ENCODE peak calls at places on chromosomes 6 and 20, in five cellular contexts. D, A, Q, T and L are unnamed samples.

GRCh38 chr6:94751641-94752329 is 825.5 kb upstream of the MANEA start:
- DNase-seq in D (no peak), A (no peak), Q (no peak), T (no peak), L (no peak)

GRCh38 chr6:129710722-129711631 is 1.0 kb upstream of the ARHGAP18 start:
- DNase-seq in D (no peak), A (no peak), Q (no peak), T (no peak), L (no peak)

GRCh38 chr20:43752561-43753301 is 25.9 kb upstream of the GTSF1L start:
- DNase-seq in D (no peak), A (no peak), Q (no peak), T (no peak), L (no peak)

GRCh38 chr20:6668546-6668945 is 98.9 kb upstream of the BMP2 start:
- DNase-seq in D (no peak), A (no peak), Q (no peak), T (peak), L (no peak)

GRCh38 chr6:46734867-46735719 is at the start of gene PLA2G7:
- DNase-seq in D (no peak), A (peak), Q (peak), T (no peak), L (peak)

GRCh38 chr20:47558295-47558694 is 56.6 kb downstream of the NCOA3 start:
- DNase-seq in D (no peak), A (no peak), Q (no peak), T (no peak), L (no peak)

GRCh38 chr6:158589371-158589770 is 29.5 kb downstream of the TMEM181 start:
- DNase-seq in D (no peak), A (no peak), Q (no peak), T (no peak), L (no peak)

GRCh38 chr6:551829-552350 is 105.0 kb downstream of the HUS1B start:
- DNase-seq in D (no peak), A (no peak), Q (peak), T (no peak), L (no peak)

GRCh38 chr20:50288128-50288623 is 97.5 kb downstream of the CEBPB start:
- DNase-seq in D (no peak), A (no peak), Q (no peak), T (no peak), L (no peak)

GRCh38 chr6:5846335-5846734 is 160.4 kb downstream of the NRN1 start:
- DNase-seq in D (no peak), A (no peak), Q (no peak), T (no peak), L (no peak)

GRCh38 chr6:149749594-149750135 is at the start of gene PCMT1:
- DNase-seq in D (peak), A (peak), Q (peak), T (peak), L (peak)

GRCh38 chr6:149751239-149751638 is 1.7 kb downstream of the PCMT1 start:
- DNase-seq in D (no peak), A (no peak), Q (no peak), T (no peak), L (no peak)

GRCh38 chr6:149746147-149746946 is at the start of gene NUP43:
- DNase-seq in D (peak), A (peak), Q (peak), T (peak), L (peak)

GRCh38 chr6:149752600-149752999 is 3.1 kb downstream of the PCMT1 start:
- DNase-seq in D (no peak), A (no peak), Q (no peak), T (no peak), L (no peak)

GRCh38 chr6:149750136-149750609 is 632 bp downstream of the PCMT1 start:
- DNase-seq in D (peak), A (peak), Q (peak), T (peak), L (peak)
- TF ChIP-seq JUN in D (peak), A (no peak), Q (no peak), T (no peak), L (no peak)

GRCh38 chr6:155080876-155081845 is 86.0 kb downstream of the TIAM2 start:
- DNase-seq in D (peak), A (no peak), Q (no peak), T (peak), L (no peak)
- TF ChIP-seq JUN in D (no peak), A (no peak), Q (no peak), T (no peak), L (no peak)

GRCh38 chr6:167748046-167748445 is 78.7 kb upstream of the AFDN start:
- DNase-seq in D (no peak), A (no peak), Q (no peak), T (no peak), L (no peak)

GRCh38 chr6:167751579-167752115 is 75.1 kb upstream of the AFDN start:
- DNase-seq in D (no peak), A (no peak), Q (no peak), T (no peak), L (no peak)

GRCh38 chr6:167748458-167749379 is 78.0 kb upstream of the AFDN start:
- DNase-seq in D (no peak), A (no peak), Q (no peak), T (no peak), L (no peak)

GRCh38 chr6:167747645-167748044 is 79.1 kb upstream of the AFDN start:
- DNase-seq in D (no peak), A (no peak), Q (no peak), T (no peak), L (no peak)

GRCh38 chr6:167750956-167751358 is 75.8 kb upstream of the AFDN start:
- DNase-seq in D (no peak), A (no peak), Q (peak), T (no peak), L (no peak)
- TF ChIP-seq JUN in D (no peak), A (no peak), Q (no peak), T (no peak), L (no peak)

DNA sequence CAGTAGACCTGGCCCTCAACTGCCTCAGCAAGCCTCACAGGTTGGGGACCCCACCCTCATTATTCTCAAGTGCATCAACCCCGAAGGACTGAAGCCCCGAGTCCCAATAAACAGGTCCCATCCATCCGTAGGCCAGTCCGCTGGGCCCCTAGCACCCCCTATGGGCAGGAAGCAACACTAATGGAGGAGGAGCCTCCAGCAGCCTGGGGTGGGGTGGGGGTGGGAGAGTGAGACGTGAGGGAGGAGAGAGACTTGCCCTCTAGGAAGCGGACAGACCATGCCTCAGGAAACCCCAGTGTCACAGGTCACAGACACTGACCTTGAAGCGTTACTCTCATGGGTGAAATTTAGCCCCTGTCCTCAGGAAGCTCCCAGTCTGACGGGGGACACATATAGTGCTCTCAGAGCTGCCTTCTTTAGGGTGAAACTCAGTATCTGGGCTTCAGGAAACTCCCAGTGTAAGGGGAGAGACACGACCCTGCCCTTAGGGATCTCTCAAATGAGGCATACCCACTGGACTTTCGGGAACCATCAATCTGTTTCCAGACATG is 125.9 kb downstream of the MRPL14 start:
- DNase-seq in D (peak), A (no peak), Q (peak), T (peak), L (peak)
- TF ChIP-seq JUN in D (no peak), A (no peak), Q (no peak), T (no peak), L (no peak)